ENCODE peak calls at places on chromosome 12, in ten cellular contexts. One of them, this sample, is unnamed. For H3K4me1, the result is how much of the 10 kb centered on the place peaks cover.

GRCh38 chr12:103093499-103094106 is 136.1 kb downstream of the ASCL1 start:
- DNase-seq in IMR-90: no peak
- DNase-seq in PC-3: no peak
- DNase-seq in hepatocyte: peak
- DNase-seq in adipocyte: no peak
- DNase-seq in HCT116: no peak
- DNase-seq in colonic mucosa: peak
- DNase-seq in GM23338: peak
- DNase-seq in right lobe of liver: peak
- DNase-seq in fibroblast of lung: no peak
- DNase-seq in this sample: no peak

GRCh38 chr12:1612196-1612595 is 16.8 kb upstream of the WNT5B start:
- DNase-seq in HCT116: no peak
- DNase-seq in GM23338: no peak
- DNase-seq in adipocyte: peak
- DNase-seq in PC-3: no peak
- DNase-seq in colonic mucosa: no peak
- DNase-seq in right lobe of liver: no peak
- DNase-seq in hepatocyte: no peak
- DNase-seq in IMR-90: no peak
- DNase-seq in fibroblast of lung: no peak
- DNase-seq in this sample: no peak

GRCh38 chr12:68623984-68624383 is 13.3 kb downstream of the RAP1B start:
- DNase-seq in right lobe of liver: no peak
- DNase-seq in adipocyte: no peak
- DNase-seq in fibroblast of lung: no peak
- DNase-seq in HCT116: no peak
- DNase-seq in colonic mucosa: no peak
- DNase-seq in GM23338: no peak
- DNase-seq in PC-3: peak
- DNase-seq in hepatocyte: no peak
- DNase-seq in IMR-90: peak
- DNase-seq in this sample: no peak

GRCh38 chr12:1102088-1102487 is 111.1 kb downstream of the ERC1 start:
- DNase-seq in adipocyte: no peak
- DNase-seq in fibroblast of lung: no peak
- DNase-seq in right lobe of liver: no peak
- DNase-seq in colonic mucosa: no peak
- DNase-seq in IMR-90: no peak
- DNase-seq in HCT116: no peak
- DNase-seq in PC-3: no peak
- DNase-seq in hepatocyte: no peak
- DNase-seq in GM23338: no peak
- DNase-seq in this sample: no peak

GRCh38 chr12:103924761-103925641 is 5.2 kb upstream of the HSP90B1 start:
- DNase-seq in PC-3: peak
- DNase-seq in fibroblast of lung: peak
- DNase-seq in GM23338: no peak
- DNase-seq in IMR-90: peak
- DNase-seq in adipocyte: peak
- DNase-seq in colonic mucosa: no peak
- DNase-seq in right lobe of liver: no peak
- DNase-seq in hepatocyte: peak
- DNase-seq in HCT116: peak
- DNase-seq in this sample: no peak

GRCh38 chr12:3658327-3659163 is 94.4 kb downstream of the CRACR2A start:
- DNase-seq in PC-3: peak
- DNase-seq in GM23338: peak
- DNase-seq in fibroblast of lung: peak
- DNase-seq in colonic mucosa: peak
- DNase-seq in IMR-90: peak
- DNase-seq in hepatocyte: peak
- DNase-seq in right lobe of liver: no peak
- DNase-seq in adipocyte: no peak
- DNase-seq in HCT116: no peak
- DNase-seq in this sample: no peak

GRCh38 chr12:93802698-93803097 is 125.5 kb downstream of the CRADD start:
- DNase-seq in colonic mucosa: no peak
- DNase-seq in hepatocyte: no peak
- DNase-seq in right lobe of liver: no peak
- DNase-seq in IMR-90: peak
- DNase-seq in HCT116: no peak
- DNase-seq in fibroblast of lung: peak
- DNase-seq in GM23338: peak
- DNase-seq in adipocyte: no peak
- DNase-seq in PC-3: no peak
- DNase-seq in this sample: no peak

GRCh38 chr12:79682593-79682992 is 8.2 kb downstream of the PAWR start:
- DNase-seq in hepatocyte: no peak
- DNase-seq in HCT116: no peak
- DNase-seq in adipocyte: no peak
- DNase-seq in PC-3: no peak
- DNase-seq in GM23338: no peak
- DNase-seq in right lobe of liver: no peak
- DNase-seq in IMR-90: no peak
- DNase-seq in fibroblast of lung: no peak
- DNase-seq in colonic mucosa: no peak
- DNase-seq in this sample: no peak

GRCh38 chr12:123057505-123058265 is 77.2 kb downstream of the ARL6IP4 start:
- DNase-seq in colonic mucosa: no peak
- DNase-seq in hepatocyte: no peak
- DNase-seq in PC-3: no peak
- DNase-seq in fibroblast of lung: no peak
- DNase-seq in adipocyte: no peak
- DNase-seq in IMR-90: no peak
- DNase-seq in HCT116: no peak
- DNase-seq in right lobe of liver: no peak
- DNase-seq in GM23338: no peak
- DNase-seq in this sample: peak

GRCh38 chr12:85804663-85805062 is 31.5 kb downstream of the RASSF9 start:
- DNase-seq in hepatocyte: no peak
- DNase-seq in adipocyte: peak
- DNase-seq in IMR-90: no peak
- DNase-seq in colonic mucosa: no peak
- DNase-seq in GM23338: no peak
- DNase-seq in fibroblast of lung: no peak
- DNase-seq in PC-3: no peak
- DNase-seq in HCT116: no peak
- DNase-seq in right lobe of liver: no peak
- DNase-seq in this sample: no peak
- H3K4me3 ChIP-seq in hepatocyte: no peak
- H3K4me3 ChIP-seq in adipocyte: no peak
- H3K4me3 ChIP-seq in IMR-90: no peak
- H3K4me3 ChIP-seq in colonic mucosa: no peak
- H3K4me3 ChIP-seq in GM23338: no peak
- H3K4me3 ChIP-seq in fibroblast of lung: no peak
- H3K4me3 ChIP-seq in PC-3: no peak
- H3K4me3 ChIP-seq in HCT116: no peak
- H3K4me3 ChIP-seq in right lobe of liver: no peak
- H3K4me3 ChIP-seq in this sample: no peak

GRCh38 chr12:108390495-108391203 is 51.5 kb upstream of the CMKLR1 start:
- DNase-seq in colonic mucosa: no peak
- DNase-seq in GM23338: peak
- DNase-seq in fibroblast of lung: no peak
- DNase-seq in right lobe of liver: no peak
- DNase-seq in adipocyte: no peak
- DNase-seq in HCT116: no peak
- DNase-seq in IMR-90: no peak
- DNase-seq in PC-3: no peak
- DNase-seq in hepatocyte: no peak
- DNase-seq in this sample: no peak
- H3K4me1 ChIP-seq in colonic mucosa: under half
- H3K4me1 ChIP-seq in GM23338: under half
- H3K4me1 ChIP-seq in fibroblast of lung: under half
- H3K4me1 ChIP-seq in right lobe of liver: under half
- H3K4me1 ChIP-seq in adipocyte: under half
- H3K4me1 ChIP-seq in HCT116: under half
- H3K4me1 ChIP-seq in IMR-90: under half
- H3K4me1 ChIP-seq in PC-3: under half
- H3K4me1 ChIP-seq in hepatocyte: under half
- H3K4me1 ChIP-seq in this sample: under half

GRCh38 chr12:121673013-121673441 is 3.6 kb upstream of the MORN3 start:
- DNase-seq in PC-3: no peak
- DNase-seq in fibroblast of lung: no peak
- DNase-seq in hepatocyte: peak
- DNase-seq in colonic mucosa: peak
- DNase-seq in IMR-90: no peak
- DNase-seq in GM23338: peak
- DNase-seq in HCT116: no peak
- DNase-seq in right lobe of liver: no peak
- DNase-seq in adipocyte: peak
- DNase-seq in this sample: no peak
- H3K4me3 ChIP-seq in PC-3: peak
- H3K4me3 ChIP-seq in fibroblast of lung: no peak
- H3K4me3 ChIP-seq in hepatocyte: peak
- H3K4me3 ChIP-seq in colonic mucosa: peak
- H3K4me3 ChIP-seq in IMR-90: no peak
- H3K4me3 ChIP-seq in GM23338: peak
- H3K4me3 ChIP-seq in HCT116: peak
- H3K4me3 ChIP-seq in right lobe of liver: peak
- H3K4me3 ChIP-seq in adipocyte: peak
- H3K4me3 ChIP-seq in this sample: no peak

GRCh38 chr12:88922816-88923215 is 342.5 kb upstream of the KITLG start:
- DNase-seq in colonic mucosa: no peak
- DNase-seq in PC-3: no peak
- DNase-seq in HCT116: no peak
- DNase-seq in fibroblast of lung: peak
- DNase-seq in right lobe of liver: no peak
- DNase-seq in IMR-90: peak
- DNase-seq in adipocyte: peak
- DNase-seq in GM23338: no peak
- DNase-seq in hepatocyte: no peak
- DNase-seq in this sample: no peak
- H3K4me1 ChIP-seq in colonic mucosa: under half
- H3K4me1 ChIP-seq in PC-3: under half
- H3K4me1 ChIP-seq in HCT116: half or more
- H3K4me1 ChIP-seq in fibroblast of lung: under half
- H3K4me1 ChIP-seq in right lobe of liver: under half
- H3K4me1 ChIP-seq in IMR-90: under half
- H3K4me1 ChIP-seq in adipocyte: under half
- H3K4me1 ChIP-seq in GM23338: under half
- H3K4me1 ChIP-seq in hepatocyte: under half
- H3K4me1 ChIP-seq in this sample: under half

DNA sequence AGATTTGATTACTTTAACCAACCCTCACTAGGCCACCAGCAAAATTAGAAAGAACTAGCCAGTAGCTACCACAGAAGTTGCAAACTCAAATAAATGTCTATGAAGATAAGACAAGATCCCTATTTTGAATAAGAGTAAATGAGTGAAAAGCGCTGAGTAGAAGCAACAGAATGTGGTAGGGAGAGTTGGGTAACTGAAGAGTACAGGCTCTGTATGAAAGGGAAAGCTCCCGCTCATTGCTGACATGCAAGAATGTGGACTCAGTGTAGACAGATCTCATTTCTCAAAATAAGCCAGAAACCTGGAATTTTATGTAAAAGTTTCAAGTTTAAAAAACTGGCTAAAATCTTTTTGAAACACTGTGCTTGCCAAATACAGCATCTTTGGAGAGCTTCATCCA is 63.9 kb downstream of the NAV3 start:
- DNase-seq in GM23338: peak
- DNase-seq in PC-3: no peak
- DNase-seq in right lobe of liver: no peak
- DNase-seq in hepatocyte: no peak
- DNase-seq in adipocyte: no peak
- DNase-seq in colonic mucosa: no peak
- DNase-seq in IMR-90: no peak
- DNase-seq in fibroblast of lung: no peak
- DNase-seq in HCT116: no peak
- DNase-seq in this sample: no peak
- H3K4me3 ChIP-seq in GM23338: no peak
- H3K4me3 ChIP-seq in PC-3: no peak
- H3K4me3 ChIP-seq in right lobe of liver: peak
- H3K4me3 ChIP-seq in hepatocyte: no peak
- H3K4me3 ChIP-seq in adipocyte: no peak
- H3K4me3 ChIP-seq in colonic mucosa: no peak
- H3K4me3 ChIP-seq in IMR-90: no peak
- H3K4me3 ChIP-seq in fibroblast of lung: no peak
- H3K4me3 ChIP-seq in HCT116: no peak
- H3K4me3 ChIP-seq in this sample: no peak

GRCh38 chr12:27551172-27551840 is 27.3 kb downstream of the PPFIBP1 start:
- DNase-seq in fibroblast of lung: peak
- DNase-seq in adipocyte: no peak
- DNase-seq in IMR-90: no peak
- DNase-seq in GM23338: no peak
- DNase-seq in PC-3: no peak
- DNase-seq in right lobe of liver: no peak
- DNase-seq in HCT116: no peak
- DNase-seq in hepatocyte: no peak
- DNase-seq in colonic mucosa: no peak
- DNase-seq in this sample: no peak

GRCh38 chr12:27549801-27550652 is 26.0 kb downstream of the PPFIBP1 start:
- DNase-seq in HCT116: peak
- DNase-seq in adipocyte: peak
- DNase-seq in right lobe of liver: peak
- DNase-seq in GM23338: peak
- DNase-seq in colonic mucosa: peak
- DNase-seq in PC-3: peak
- DNase-seq in IMR-90: peak
- DNase-seq in fibroblast of lung: peak
- DNase-seq in hepatocyte: peak
- DNase-seq in this sample: peak

GRCh38 chr12:27552235-27552634 is 28.2 kb downstream of the PPFIBP1 start:
- DNase-seq in right lobe of liver: no peak
- DNase-seq in colonic mucosa: no peak
- DNase-seq in adipocyte: no peak
- DNase-seq in GM23338: no peak
- DNase-seq in IMR-90: no peak
- DNase-seq in fibroblast of lung: no peak
- DNase-seq in HCT116: no peak
- DNase-seq in PC-3: no peak
- DNase-seq in hepatocyte: no peak
- DNase-seq in this sample: no peak

GRCh38 chr12:27549231-27549800 is 25.3 kb downstream of the PPFIBP1 start:
- DNase-seq in colonic mucosa: no peak
- DNase-seq in hepatocyte: no peak
- DNase-seq in HCT116: peak
- DNase-seq in right lobe of liver: no peak
- DNase-seq in adipocyte: peak
- DNase-seq in GM23338: no peak
- DNase-seq in PC-3: peak
- DNase-seq in IMR-90: peak
- DNase-seq in fibroblast of lung: peak
- DNase-seq in this sample: no peak

DNA sequence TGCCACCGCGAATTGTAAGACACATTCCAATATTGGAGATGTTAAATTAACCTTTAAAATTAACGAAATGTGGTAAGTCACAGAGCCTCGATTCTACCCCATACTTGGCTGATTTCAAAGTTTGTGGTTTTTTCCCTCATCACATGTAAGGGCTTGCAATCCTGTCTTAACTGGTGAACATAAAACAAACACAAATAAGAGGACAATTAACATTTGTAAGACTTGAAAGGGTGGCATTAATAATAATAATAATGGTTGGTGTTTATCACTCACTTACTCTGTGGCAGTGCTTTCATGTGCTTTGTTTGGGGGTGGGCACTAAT is 26.6 kb downstream of the PPFIBP1 start:
- DNase-seq in HCT116: no peak
- DNase-seq in IMR-90: no peak
- DNase-seq in GM23338: no peak
- DNase-seq in colonic mucosa: no peak
- DNase-seq in PC-3: no peak
- DNase-seq in adipocyte: no peak
- DNase-seq in right lobe of liver: no peak
- DNase-seq in hepatocyte: no peak
- DNase-seq in fibroblast of lung: peak
- DNase-seq in this sample: no peak
- H3K4me1 ChIP-seq in HCT116: half or more
- H3K4me1 ChIP-seq in IMR-90: under half
- H3K4me1 ChIP-seq in GM23338: under half
- H3K4me1 ChIP-seq in colonic mucosa: under half
- H3K4me1 ChIP-seq in PC-3: under half
- H3K4me1 ChIP-seq in adipocyte: half or more
- H3K4me1 ChIP-seq in right lobe of liver: under half
- H3K4me1 ChIP-seq in hepatocyte: under half
- H3K4me1 ChIP-seq in fibroblast of lung: under half
- H3K4me1 ChIP-seq in this sample: under half